ENCODE peak calls at places on chromosomes 1 and 21, in five cellular contexts. One of them, this sample, is unnamed.

GRCh38 chr1:22749503-22749902 is 38.9 kb downstream of the EPHB2 start:
- DNase-seq in ascending aorta: no peak
- DNase-seq in AG10803: no peak
- DNase-seq in foreskin fibroblast: no peak
- DNase-seq in cardiac fibroblast: no peak
- DNase-seq in this sample: no peak

GRCh38 chr1:44677201-44677520 is 2.6 kb downstream of the ARMH1 start:
- DNase-seq in AG10803: peak
- DNase-seq in cardiac fibroblast: peak
- DNase-seq in ascending aorta: no peak
- DNase-seq in foreskin fibroblast: peak
- DNase-seq in this sample: no peak

GRCh38 chr1:2383576-2383975 is 7.8 kb downstream of the MORN1 start:
- DNase-seq in ascending aorta: no peak
- DNase-seq in AG10803: no peak
- DNase-seq in cardiac fibroblast: no peak
- DNase-seq in foreskin fibroblast: no peak
- DNase-seq in this sample: no peak

GRCh38 chr21:42455196-42455595 is 40.8 kb downstream of the RSPH1 start:
- DNase-seq in AG10803: no peak
- DNase-seq in foreskin fibroblast: no peak
- DNase-seq in cardiac fibroblast: no peak
- DNase-seq in ascending aorta: no peak
- DNase-seq in this sample: no peak

GRCh38 chr21:42221581-42222345 is 2.8 kb downstream of the ABCG1 start:
- DNase-seq in cardiac fibroblast: peak
- DNase-seq in foreskin fibroblast: no peak
- DNase-seq in AG10803: no peak
- DNase-seq in ascending aorta: no peak
- DNase-seq in this sample: no peak

GRCh38 chr21:20971296-20971921 is 26.8 kb upstream of the NCAM2 start:
- DNase-seq in foreskin fibroblast: peak
- DNase-seq in ascending aorta: no peak
- DNase-seq in AG10803: peak
- DNase-seq in cardiac fibroblast: peak
- DNase-seq in this sample: no peak

GRCh38 chr1:25810341-25811299 is 9.1 kb upstream of the MTFR1L start:
- DNase-seq in cardiac fibroblast: peak
- DNase-seq in foreskin fibroblast: peak
- DNase-seq in AG10803: peak
- DNase-seq in ascending aorta: peak
- DNase-seq in this sample: peak

GRCh38 chr1:111101854-111102642 is 37.8 kb downstream of the DRAM2 start:
- DNase-seq in cardiac fibroblast: no peak
- DNase-seq in foreskin fibroblast: no peak
- DNase-seq in AG10803: no peak
- DNase-seq in ascending aorta: no peak
- DNase-seq in this sample: no peak

GRCh38 chr1:93680121-93681094 is 1.2 kb downstream of the BCAR3 start:
- DNase-seq in AG10803: peak
- DNase-seq in cardiac fibroblast: peak
- DNase-seq in foreskin fibroblast: peak
- DNase-seq in ascending aorta: peak
- DNase-seq in this sample: no peak

GRCh38 chr1:244968431-244968830 is 104.1 kb upstream of the HNRNPU start:
- DNase-seq in ascending aorta: no peak
- DNase-seq in AG10803: peak
- DNase-seq in cardiac fibroblast: peak
- DNase-seq in foreskin fibroblast: no peak
- DNase-seq in this sample: no peak

GRCh38 chr1:27049607-27050006 is 37.0 kb upstream of the TENT5B start:
- DNase-seq in AG10803: no peak
- DNase-seq in cardiac fibroblast: no peak
- DNase-seq in foreskin fibroblast: no peak
- DNase-seq in ascending aorta: no peak
- DNase-seq in this sample: no peak

GRCh38 chr1:32101233-32101681 is 6.6 kb upstream of the KPNA6 start:
- DNase-seq in foreskin fibroblast: peak
- DNase-seq in cardiac fibroblast: peak
- DNase-seq in AG10803: peak
- DNase-seq in ascending aorta: no peak
- DNase-seq in this sample: no peak

GRCh38 chr1:66452162-66452561 is 81.8 kb upstream of the SGIP1 start:
- DNase-seq in ascending aorta: no peak
- DNase-seq in cardiac fibroblast: no peak
- DNase-seq in AG10803: no peak
- DNase-seq in foreskin fibroblast: no peak
- DNase-seq in this sample: no peak

GRCh38 chr21:46604975-46605758 is at the start of gene S100B:
- DNase-seq in foreskin fibroblast: no peak
- DNase-seq in ascending aorta: no peak
- DNase-seq in AG10803: no peak
- DNase-seq in cardiac fibroblast: no peak
- DNase-seq in this sample: no peak

GRCh38 chr1:67908260-67908936 is 75.1 kb upstream of the GNG12 start:
- DNase-seq in ascending aorta: no peak
- DNase-seq in AG10803: no peak
- DNase-seq in cardiac fibroblast: no peak
- DNase-seq in foreskin fibroblast: peak
- DNase-seq in this sample: no peak

GRCh38 chr21:41507521-41508414 is at the start of gene TMPRSS2:
- DNase-seq in foreskin fibroblast: no peak
- DNase-seq in ascending aorta: no peak
- DNase-seq in cardiac fibroblast: no peak
- DNase-seq in AG10803: no peak
- DNase-seq in this sample: no peak

DNA sequence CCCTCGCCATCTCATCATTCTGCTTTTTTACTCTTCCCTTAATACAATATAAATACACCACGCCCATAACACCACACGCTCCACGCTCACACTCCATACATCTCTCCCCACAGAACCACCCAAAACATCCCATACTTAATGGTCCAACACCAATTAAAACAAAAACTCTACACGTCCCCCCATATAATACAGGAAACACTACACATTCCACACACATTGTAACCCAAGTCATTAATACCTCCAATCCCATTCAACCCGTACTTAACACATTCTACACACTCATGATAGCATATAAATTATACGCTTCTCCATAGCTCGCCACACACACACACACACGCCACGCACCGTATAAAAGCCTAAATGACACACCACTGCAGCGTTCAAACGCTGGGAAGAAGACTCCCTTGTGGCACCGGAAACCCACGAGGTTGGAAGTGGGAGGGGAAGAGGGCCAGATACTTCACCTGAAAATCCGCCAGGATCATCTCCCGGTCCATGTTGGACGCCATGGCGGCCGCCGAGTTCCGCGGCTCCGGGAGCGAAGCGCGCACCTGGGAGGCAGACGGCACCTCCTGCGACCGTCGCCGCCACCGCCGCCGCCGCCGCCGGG is 659 bp downstream of the FAF1 start:
- DNase-seq in ascending aorta: no peak
- DNase-seq in cardiac fibroblast: peak
- DNase-seq in foreskin fibroblast: peak
- DNase-seq in AG10803: peak
- DNase-seq in this sample: no peak
- H3K4me3 ChIP-seq in ascending aorta: peak
- H3K4me3 ChIP-seq in cardiac fibroblast: peak
- H3K4me3 ChIP-seq in foreskin fibroblast: peak
- H3K4me3 ChIP-seq in AG10803: peak
- H3K4me3 ChIP-seq in this sample: peak

GRCh38 chr1:155043793-155044192 is 7.3 kb upstream of the ADAM15 start:
- DNase-seq in ascending aorta: no peak
- DNase-seq in AG10803: no peak
- DNase-seq in foreskin fibroblast: no peak
- DNase-seq in cardiac fibroblast: no peak
- DNase-seq in this sample: no peak

GRCh38 chr1:155048449-155049334 is 2.4 kb upstream of the ADAM15 start:
- DNase-seq in AG10803: no peak
- DNase-seq in ascending aorta: no peak
- DNase-seq in foreskin fibroblast: no peak
- DNase-seq in cardiac fibroblast: no peak
- DNase-seq in this sample: no peak

GRCh38 chr1:155042789-155043188 is 8.3 kb upstream of the ADAM15 start:
- DNase-seq in cardiac fibroblast: no peak
- DNase-seq in AG10803: no peak
- DNase-seq in ascending aorta: no peak
- DNase-seq in foreskin fibroblast: no peak
- DNase-seq in this sample: no peak

GRCh38 chr1:155043259-155043658 is 7.9 kb upstream of the ADAM15 start:
- DNase-seq in foreskin fibroblast: no peak
- DNase-seq in ascending aorta: no peak
- DNase-seq in AG10803: no peak
- DNase-seq in cardiac fibroblast: no peak
- DNase-seq in this sample: no peak

GRCh38 chr1:155044812-155045690 is 6.1 kb upstream of the ADAM15 start:
- DNase-seq in AG10803: peak
- DNase-seq in ascending aorta: peak
- DNase-seq in cardiac fibroblast: peak
- DNase-seq in foreskin fibroblast: peak
- DNase-seq in this sample: peak
- TF ChIP-seq CTCF in AG10803: peak
- TF ChIP-seq CTCF in ascending aorta: peak
- TF ChIP-seq CTCF in cardiac fibroblast: peak
- TF ChIP-seq CTCF in foreskin fibroblast: peak
- TF ChIP-seq CTCF in this sample: peak

GRCh38 chr21:36790616-36791015 is 91.7 kb downstream of the SIM2 start:
- DNase-seq in cardiac fibroblast: no peak
- DNase-seq in AG10803: no peak
- DNase-seq in ascending aorta: no peak
- DNase-seq in foreskin fibroblast: no peak
- DNase-seq in this sample: no peak

GRCh38 chr21:36791150-36791549 is 92.2 kb downstream of the SIM2 start:
- DNase-seq in foreskin fibroblast: no peak
- DNase-seq in AG10803: no peak
- DNase-seq in ascending aorta: no peak
- DNase-seq in cardiac fibroblast: no peak
- DNase-seq in this sample: no peak

GRCh38 chr21:36785615-36786014 is 86.7 kb downstream of the SIM2 start:
- DNase-seq in foreskin fibroblast: no peak
- DNase-seq in ascending aorta: no peak
- DNase-seq in cardiac fibroblast: no peak
- DNase-seq in AG10803: no peak
- DNase-seq in this sample: no peak

GRCh38 chr21:36784942-36785341 is 86.0 kb downstream of the SIM2 start:
- DNase-seq in cardiac fibroblast: no peak
- DNase-seq in foreskin fibroblast: no peak
- DNase-seq in ascending aorta: no peak
- DNase-seq in AG10803: no peak
- DNase-seq in this sample: no peak

DNA sequence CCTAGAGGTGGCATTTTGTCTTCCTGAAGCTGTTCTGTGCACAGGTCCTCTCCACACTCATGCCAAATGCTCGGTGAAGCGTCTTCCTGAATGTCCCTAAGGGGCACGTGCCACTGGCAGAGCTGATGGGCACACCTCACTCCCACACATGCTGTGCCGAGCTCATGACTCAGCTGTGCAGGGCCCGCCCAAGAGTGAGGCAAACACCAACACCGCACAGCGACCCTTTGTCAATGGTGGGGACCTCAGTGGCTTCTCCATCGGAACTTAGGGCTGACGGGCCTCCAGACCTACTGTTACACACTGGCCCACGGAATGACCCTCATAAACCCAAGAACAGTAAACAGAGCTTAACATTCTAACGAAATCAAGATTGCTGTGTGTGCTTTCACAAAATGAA is 89.2 kb downstream of the SIM2 start:
- DNase-seq in AG10803: no peak
- DNase-seq in ascending aorta: no peak
- DNase-seq in cardiac fibroblast: no peak
- DNase-seq in foreskin fibroblast: peak
- DNase-seq in this sample: no peak
- H3K4me3 ChIP-seq in AG10803: no peak
- H3K4me3 ChIP-seq in ascending aorta: no peak
- H3K4me3 ChIP-seq in cardiac fibroblast: no peak
- H3K4me3 ChIP-seq in foreskin fibroblast: peak
- H3K4me3 ChIP-seq in this sample: peak

DNA sequence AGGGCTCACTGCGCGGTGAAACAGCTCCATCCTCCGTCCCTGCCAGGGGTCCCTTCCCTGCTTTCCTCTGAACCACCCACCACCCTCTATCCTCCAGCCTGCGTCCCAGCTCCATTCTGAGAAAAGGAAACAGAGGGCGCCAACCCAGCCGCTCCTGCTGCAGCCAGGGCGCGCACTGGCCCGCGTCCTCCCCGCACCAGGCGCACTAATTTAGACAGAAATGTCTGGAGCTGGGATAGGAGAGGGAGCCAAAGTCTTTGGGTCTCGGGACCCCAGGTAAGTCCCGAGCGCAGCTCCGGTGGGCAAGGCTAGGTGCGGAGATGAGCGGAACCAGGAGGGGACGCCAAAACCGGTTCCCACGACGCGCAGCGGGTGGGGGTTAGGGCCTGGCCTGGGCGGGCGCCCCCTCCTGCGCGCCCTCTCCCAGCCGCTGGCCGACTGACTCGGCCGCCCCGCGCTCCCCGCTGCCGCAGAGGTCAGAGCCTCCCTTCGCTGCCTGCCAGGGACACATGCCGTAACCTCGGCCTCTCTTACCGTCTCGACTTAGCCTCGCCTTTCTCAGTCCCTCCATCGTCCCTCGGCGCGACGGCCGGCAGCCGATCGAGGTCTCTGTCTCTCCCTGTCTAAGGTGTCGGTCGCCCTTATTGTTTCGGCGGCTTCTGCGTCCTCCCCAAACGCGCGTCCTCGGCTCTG is 2.0 kb downstream of the CAMK2N1 start:
- DNase-seq in ascending aorta: no peak
- DNase-seq in AG10803: no peak
- DNase-seq in cardiac fibroblast: peak
- DNase-seq in foreskin fibroblast: peak
- DNase-seq in this sample: no peak
- TF ChIP-seq CTCF in ascending aorta: no peak
- TF ChIP-seq CTCF in AG10803: peak
- TF ChIP-seq CTCF in cardiac fibroblast: no peak
- TF ChIP-seq CTCF in foreskin fibroblast: peak
- TF ChIP-seq CTCF in this sample: peak

GRCh38 chr1:61953076-61953789 is 211.0 kb downstream of the PATJ start:
- DNase-seq in foreskin fibroblast: no peak
- DNase-seq in cardiac fibroblast: no peak
- DNase-seq in AG10803: peak
- DNase-seq in ascending aorta: no peak
- DNase-seq in this sample: no peak

GRCh38 chr1:61951731-61952585 is 209.7 kb downstream of the PATJ start:
- DNase-seq in ascending aorta: no peak
- DNase-seq in foreskin fibroblast: no peak
- DNase-seq in AG10803: no peak
- DNase-seq in cardiac fibroblast: peak
- DNase-seq in this sample: no peak

GRCh38 chr1:61953790-61954150 is 211.5 kb downstream of the PATJ start:
- DNase-seq in ascending aorta: no peak
- DNase-seq in AG10803: no peak
- DNase-seq in foreskin fibroblast: no peak
- DNase-seq in cardiac fibroblast: no peak
- DNase-seq in this sample: no peak

GRCh38 chr1:61950418-61950817 is 208.1 kb downstream of the PATJ start:
- DNase-seq in foreskin fibroblast: no peak
- DNase-seq in AG10803: no peak
- DNase-seq in cardiac fibroblast: peak
- DNase-seq in ascending aorta: no peak
- DNase-seq in this sample: no peak

GRCh38 chr1:61952675-61953074 is 210.4 kb downstream of the PATJ start:
- DNase-seq in ascending aorta: no peak
- DNase-seq in cardiac fibroblast: no peak
- DNase-seq in foreskin fibroblast: no peak
- DNase-seq in AG10803: no peak
- DNase-seq in this sample: no peak
- H3K4me3 ChIP-seq in ascending aorta: no peak
- H3K4me3 ChIP-seq in cardiac fibroblast: no peak
- H3K4me3 ChIP-seq in foreskin fibroblast: no peak
- H3K4me3 ChIP-seq in AG10803: no peak
- H3K4me3 ChIP-seq in this sample: no peak